ENCODE peak calls at places on chromosomes 11 and 22, in four cellular contexts. P, N, T and Y are unnamed samples.
A peak's percentile ranks its signal among the peaks of the same experiment; 100 is the strongest.

GRCh38 chr11:92295175-92296137 is 70.8 kb downstream of the FAT3 start:
- DNase-seq in P (peak; percentile 35), N (no peak), T (no peak), Y (no peak)

GRCh38 chr11:117180661-117181585 is 2.4 kb downstream of the SIDT2 start:
- DNase-seq in P (peak; percentile 87), N (peak; percentile 88), T (no peak), Y (no peak)

GRCh38 chr11:1521382-1522080 is 35.0 kb upstream of the MOB2 start:
- DNase-seq in P (no peak), N (no peak), T (no peak), Y (peak; percentile 79)

GRCh38 chr22:19766506-19767426 is 6.2 kb downstream of the TBX1 start:
- DNase-seq in P (peak; percentile 71), N (peak; percentile 62), T (no peak), Y (no peak)

GRCh38 chr11:69521461-69521860 is 40.0 kb downstream of the LINC01488 start:
- DNase-seq in P (no peak), N (no peak), T (no peak), Y (no peak)

GRCh38 chr11:65103476-65103875 is 7.5 kb downstream of the VPS51 start:
- DNase-seq in P (no peak), N (no peak), T (no peak), Y (no peak)

GRCh38 chr22:23305321-23305910 is 125.1 kb downstream of the BCR start:
- DNase-seq in P (no peak), N (no peak), T (no peak), Y (no peak)

GRCh38 chr22:31692186-31692886 is 30.3 kb upstream of the PISD start:
- DNase-seq in P (no peak), N (no peak), T (no peak), Y (no peak)

GRCh38 chr11:91872216-91872615 is 352.4 kb upstream of the FAT3 start:
- DNase-seq in P (no peak), N (no peak), T (no peak), Y (no peak)

GRCh38 chr11:63518548-63518947 is 12.7 kb downstream of the LGALS12 start:
- DNase-seq in P (no peak), N (no peak), T (no peak), Y (no peak)

GRCh38 chr11:68309621-68310185 is 2.7 kb upstream of the LRP5 start:
- DNase-seq in P (no peak), N (no peak), T (no peak), Y (no peak)

GRCh38 chr11:105960252-105961245 is 61.5 kb downstream of the MSANTD4 start:
- DNase-seq in P (no peak), N (no peak), T (no peak), Y (no peak)

GRCh38 chr11:13205446-13205845 is 72.1 kb upstream of the BMAL1 start:
- DNase-seq in P (no peak), N (no peak), T (no peak), Y (no peak)

GRCh38 chr11:61777234-61778090 is 14.9 kb downstream of the TMEM258 start:
- DNase-seq in P (peak; percentile 77), N (no peak), T (peak; percentile 57), Y (peak; percentile 55)

GRCh38 chr11:109939176-109939810 is 153.9 kb upstream of the ZC3H12C start:
- DNase-seq in P (no peak), N (no peak), T (no peak), Y (no peak)

GRCh38 chr11:16806791-16807190 is 68.3 kb downstream of the C11orf58 start:
- DNase-seq in P (no peak), N (no peak), T (no peak), Y (no peak)

GRCh38 chr22:37486224-37486845 is at the start of gene MFNG:
- DNase-seq in P (peak; percentile 78), N (peak; percentile 64), T (peak; percentile 49), Y (peak; percentile 73)

GRCh38 chr11:6397636-6398035 is 7.4 kb downstream of the SMPD1 start:
- DNase-seq in P (no peak), N (no peak), T (no peak), Y (no peak)

GRCh38 chr11:33025339-33025722 is 9.7 kb downstream of the DEPDC7 start:
- DNase-seq in P (no peak), N (no peak), T (no peak), Y (no peak)

GRCh38 chr22:22935056-22935545 is 47.5 kb downstream of the IGLL5 start:
- DNase-seq in P (no peak), N (no peak), T (no peak), Y (no peak)

GRCh38 chr22:50471962-50472361 is 2.9 kb downstream of the SBF1 start:
- DNase-seq in P (no peak), N (no peak), T (no peak), Y (no peak)

GRCh38 chr11:112455791-112456190 is 195.1 kb upstream of the PLET1 start:
- DNase-seq in P (no peak), N (no peak), T (no peak), Y (no peak)

GRCh38 chr11:126917531-126918204 is 82.9 kb downstream of the KIRREL3 start:
- DNase-seq in P (no peak), N (no peak), T (no peak), Y (no peak)

GRCh38 chr22:19055801-19056200 is 66.4 kb downstream of the DGCR2 start:
- DNase-seq in P (peak; percentile 20), N (no peak), T (no peak), Y (no peak)

GRCh38 chr11:130000552-130001176 is 2.0 kb downstream of the PRDM10 start:
- DNase-seq in P (no peak), N (no peak), T (no peak), Y (no peak)

GRCh38 chr11:119175493-119176077 is 7.1 kb downstream of the NLRX1 start:
- DNase-seq in P (no peak), N (no peak), T (no peak), Y (no peak)

GRCh38 chr22:18067121-18067520 is 10.7 kb upstream of the PEX26 start:
- DNase-seq in P (no peak), N (no peak), T (no peak), Y (no peak)

GRCh38 chr11:113873241-113873626 is 2.1 kb downstream of the USP28 start:
- DNase-seq in P (no peak), N (peak; percentile 73), T (no peak), Y (no peak)

GRCh38 chr22:49703391-49703926 is 124.2 kb downstream of the BRD1 start:
- DNase-seq in P (no peak), N (no peak), T (no peak), Y (no peak)

GRCh38 chr11:115279831-115280761 is 224.1 kb downstream of the CADM1 start:
- DNase-seq in P (no peak), N (no peak), T (no peak), Y (no peak)

GRCh38 chr11:12979928-12980689 is 29.0 kb upstream of the RASSF10 start:
- DNase-seq in P (no peak), N (no peak), T (no peak), Y (no peak)

GRCh38 chr11:48001438-48002021 is 21.2 kb downstream of the PTPRJ start:
- DNase-seq in P (peak; percentile 50), N (no peak), T (peak; percentile 34), Y (no peak)